ENCODE peak calls at places on chromosome 5, in seven cellular contexts. M is uterus, C is WTC11, O is fibroblast of lung, T is AG09309, P is neural crest cell, U is osteocyte. Z is an unnamed sample.

GRCh38 chr5:136686192-136686872 is 321.0 kb upstream of the TRPC7 start:
- DNase-seq in M (no peak), C (peak; percentile 27), O (peak; percentile 43), T (no peak), P (no peak), U (no peak), Z (no peak)

GRCh38 chr5:90494043-90494442 is 19.4 kb downstream of the POLR3G start:
- DNase-seq in M (no peak), C (no peak), O (no peak), T (no peak), P (no peak), U (no peak), Z (no peak)

GRCh38 chr5:400282-401215 is 42.4 kb upstream of the EXOC3 start:
- DNase-seq in M (no peak), C (peak; percentile 39), O (peak; percentile 38), T (peak; percentile 98), P (no peak), U (peak; percentile 80), Z (peak; percentile 34)

GRCh38 chr5:150286820-150287219 is 2.8 kb downstream of the CAMK2A start:
- DNase-seq in M (no peak), C (peak; percentile 65), O (no peak), T (no peak), P (no peak), U (no peak), Z (no peak)

GRCh38 chr5:180140627-180141006 is 68.4 kb downstream of the RASGEF1C start:
- DNase-seq in M (no peak), C (no peak), O (no peak), T (no peak), P (no peak), U (no peak), Z (peak; percentile 9)

GRCh38 chr5:103110403-103110802 is 9.5 kb downstream of the GIN1 start:
- DNase-seq in M (no peak), C (no peak), O (no peak), T (no peak), P (no peak), U (no peak), Z (no peak)

GRCh38 chr5:15927710-15928380 is 251.7 kb downstream of the MARCHF11 start:
- DNase-seq in M (no peak), C (no peak), O (no peak), T (no peak), P (no peak), U (no peak), Z (no peak)

GRCh38 chr5:180803181-180804128 is 849 bp upstream of the MGAT1 start:
- DNase-seq in M (peak; percentile 45), C (peak; percentile 61), O (no peak), T (no peak), P (no peak), U (no peak), Z (peak; percentile 89)

GRCh38 chr5:166961028-166961427 is 1330.4 kb upstream of the WWC1 start:
- DNase-seq in M (no peak), C (no peak), O (peak; percentile 1), T (no peak), P (no peak), U (no peak), Z (no peak)

GRCh38 chr5:81881595-81881994 is 90.2 kb upstream of the ATG10 start:
- DNase-seq in M (no peak), C (no peak), O (no peak), T (no peak), P (no peak), U (no peak), Z (no peak)

GRCh38 chr5:152529456-152529855 is 124.4 kb upstream of the NMUR2 start:
- DNase-seq in M (no peak), C (peak; percentile 23), O (no peak), T (no peak), P (no peak), U (no peak), Z (no peak)

GRCh38 chr5:152527358-152528048 is 122.4 kb upstream of the NMUR2 start:
- DNase-seq in M (no peak), C (no peak), O (no peak), T (no peak), P (no peak), U (no peak), Z (no peak)

GRCh38 chr5:152532714-152533113 is 127.6 kb upstream of the NMUR2 start:
- DNase-seq in M (no peak), C (no peak), O (peak; percentile 39), T (peak; percentile 23), P (no peak), U (no peak), Z (no peak)
- TF ChIP-seq CTCF in M (peak; percentile 41), C (peak; percentile 19), O (peak; percentile 26), T (peak; percentile 35), P (peak; percentile 80), U (peak; percentile 68), Z (peak; percentile 22)

DNA sequence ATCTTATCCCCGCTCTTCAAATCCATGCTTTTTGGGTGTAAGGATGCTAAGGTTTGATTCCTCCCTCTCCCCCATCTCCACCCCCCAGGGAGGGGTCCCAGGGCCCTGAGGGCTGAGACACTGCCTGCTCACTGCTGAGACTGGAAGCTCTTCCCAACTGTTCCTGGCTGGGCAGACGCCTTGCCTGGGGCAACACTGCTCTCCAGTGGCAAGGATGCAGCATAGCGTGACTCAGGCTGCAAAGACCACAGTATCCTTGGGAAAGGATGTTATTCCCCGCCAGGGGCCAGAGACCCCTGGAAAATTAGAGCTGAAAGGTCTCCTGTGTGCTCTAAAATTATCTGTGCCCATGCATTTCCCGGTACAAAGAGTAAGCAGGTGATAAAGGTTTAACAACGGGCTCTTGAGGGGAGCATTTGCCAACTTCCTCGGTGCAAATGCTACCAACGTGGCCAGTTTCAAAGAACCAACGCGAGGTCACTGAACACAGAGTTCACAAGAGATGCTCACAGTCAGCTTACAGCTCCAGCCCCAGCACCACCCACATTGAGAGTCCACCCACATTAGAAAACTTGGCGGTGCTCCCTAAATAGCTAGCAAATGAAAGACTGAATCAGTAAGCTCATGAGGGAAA is 271.9 kb downstream of the NSG2 start:
- DNase-seq in M (no peak), C (peak; percentile 76), O (peak; percentile 45), T (no peak), P (peak; percentile 63), U (no peak), Z (peak; percentile 55)
- TF ChIP-seq CTCF in M (peak; percentile 11), C (peak; percentile 76), O (peak; percentile 82), T (peak; percentile 93), P (peak; percentile 88), U (peak; percentile 84), Z (peak; percentile 82)

DNA sequence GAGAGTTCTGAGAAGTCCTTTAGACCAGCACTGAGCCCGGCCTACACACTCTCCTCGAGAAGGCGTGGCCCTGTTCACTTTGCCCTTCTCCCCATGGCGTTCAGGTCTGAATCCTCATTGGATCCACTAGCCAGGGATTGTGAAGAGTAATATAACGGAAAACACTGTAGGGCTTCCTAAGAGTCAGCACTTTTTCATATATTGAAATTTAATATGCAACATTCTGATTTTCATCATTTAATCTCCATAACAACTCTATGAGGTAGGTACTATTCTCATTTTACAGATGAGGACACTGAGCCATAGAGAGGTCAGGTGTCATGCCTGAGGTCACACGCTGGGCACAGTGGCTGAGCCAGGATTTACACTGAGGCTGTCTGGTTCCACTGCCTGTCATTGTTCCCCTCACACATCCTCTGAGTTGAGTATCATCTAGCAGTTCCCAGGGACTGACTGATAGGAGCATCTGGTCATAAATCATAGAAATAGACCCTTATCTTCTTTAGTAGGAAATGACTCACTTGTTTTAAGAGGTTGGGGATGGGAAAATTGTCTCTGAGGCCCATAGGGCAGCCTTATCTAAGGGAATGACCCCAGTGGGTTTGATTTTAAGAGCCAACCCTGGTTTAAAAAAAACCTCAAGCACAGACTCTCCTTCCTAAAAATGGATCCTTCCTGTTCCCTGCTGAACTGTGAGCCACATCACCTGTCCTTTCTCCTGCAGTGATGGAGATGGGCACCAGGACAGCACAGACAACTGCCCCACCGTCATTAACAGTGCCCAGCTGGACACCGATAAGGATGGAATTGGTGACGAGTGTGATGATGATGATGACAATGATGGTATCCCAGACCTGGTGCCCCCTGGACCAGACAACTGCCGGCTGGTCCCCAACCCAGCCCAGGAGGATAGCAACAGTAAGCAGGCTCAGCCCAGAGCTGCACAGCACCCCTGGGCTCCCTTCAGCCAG is 41.3 kb downstream of the THBS4 start:
- DNase-seq in M (no peak), C (no peak), O (peak; percentile 20), T (no peak), P (no peak), U (no peak), Z (no peak)
- TF ChIP-seq CTCF in M (no peak), C (no peak), O (no peak), T (no peak), P (no peak), U (no peak), Z (no peak)

GRCh38 chr5:69078921-69079537 is 14.8 kb upstream of the SLC30A5 start:
- DNase-seq in M (no peak), C (no peak), O (no peak), T (no peak), P (no peak), U (no peak), Z (no peak)

GRCh38 chr5:69084903-69085302 is 8.9 kb upstream of the SLC30A5 start:
- DNase-seq in M (no peak), C (no peak), O (no peak), T (no peak), P (no peak), U (no peak), Z (no peak)

GRCh38 chr5:69079556-69079955 is 14.3 kb upstream of the SLC30A5 start:
- DNase-seq in M (no peak), C (no peak), O (no peak), T (no peak), P (no peak), U (no peak), Z (no peak)

GRCh38 chr5:69086206-69086605 is 7.6 kb upstream of the SLC30A5 start:
- DNase-seq in M (no peak), C (no peak), O (no peak), T (no peak), P (no peak), U (no peak), Z (no peak)

GRCh38 chr5:69083412-69083811 is 10.4 kb upstream of the SLC30A5 start:
- DNase-seq in M (no peak), C (peak; percentile 35), O (no peak), T (no peak), P (no peak), U (no peak), Z (no peak)
- TF ChIP-seq CTCF in M (no peak), C (no peak), O (no peak), T (no peak), P (no peak), U (peak; percentile 12), Z (no peak)

GRCh38 chr5:9513825-9514224 is 32.0 kb downstream of the SEMA5A start:
- DNase-seq in M (no peak), C (peak; percentile 15), O (no peak), T (no peak), P (no peak), U (no peak), Z (no peak)
- TF ChIP-seq CTCF in M (peak; percentile 15), C (no peak), O (peak; percentile 61), T (peak; percentile 56), P (peak; percentile 38), U (peak; percentile 45), Z (no peak)

Z was measured in GM13976.